ENCODE peak calls at places on chromosomes 7 and 10, in four cellular contexts. One of them, this sample, is unnamed.

GRCh38 chr7:151175793-151176311 is 8.4 kb upstream of the GBX1 start:
- DNase-seq in thoracic aorta: no peak
- DNase-seq in spleen: no peak
- DNase-seq in right cardiac atrium: no peak
- DNase-seq in this sample: no peak

GRCh38 chr7:78149787-78150186 is 351.2 kb downstream of the PHTF2 start:
- DNase-seq in thoracic aorta: no peak
- DNase-seq in spleen: no peak
- DNase-seq in right cardiac atrium: no peak
- DNase-seq in this sample: no peak

GRCh38 chr10:19767876-19768275 is 48.4 kb upstream of the PLXDC2 start:
- DNase-seq in thoracic aorta: no peak
- DNase-seq in spleen: no peak
- DNase-seq in right cardiac atrium: no peak
- DNase-seq in this sample: no peak

GRCh38 chr10:50369931-50370330 is 118.6 kb upstream of the ASAH2 start:
- DNase-seq in thoracic aorta: no peak
- DNase-seq in spleen: no peak
- DNase-seq in right cardiac atrium: no peak
- DNase-seq in this sample: no peak

GRCh38 chr7:14988941-14989340 is 86.4 kb upstream of the DGKB start:
- DNase-seq in thoracic aorta: no peak
- DNase-seq in spleen: no peak
- DNase-seq in right cardiac atrium: no peak
- DNase-seq in this sample: no peak

GRCh38 chr10:117997673-117998072 is 49.1 kb downstream of the RAB11FIP2 start:
- DNase-seq in thoracic aorta: no peak
- DNase-seq in spleen: no peak
- DNase-seq in right cardiac atrium: no peak
- DNase-seq in this sample: no peak

GRCh38 chr10:132938472-132939329 is 3.7 kb downstream of the CFAP46 start:
- DNase-seq in thoracic aorta: no peak
- DNase-seq in spleen: peak
- DNase-seq in right cardiac atrium: no peak
- DNase-seq in this sample: no peak

GRCh38 chr7:20364815-20365214 is 34.1 kb downstream of the ITGB8 start:
- DNase-seq in thoracic aorta: no peak
- DNase-seq in spleen: no peak
- DNase-seq in right cardiac atrium: no peak
- DNase-seq in this sample: no peak

GRCh38 chr7:130356121-130356759 is 11.6 kb downstream of the CPA5 start:
- DNase-seq in thoracic aorta: no peak
- DNase-seq in spleen: no peak
- DNase-seq in right cardiac atrium: peak
- DNase-seq in this sample: no peak

GRCh38 chr7:6153646-6154541 is 118.5 kb downstream of the CYTH3 start:
- DNase-seq in thoracic aorta: no peak
- DNase-seq in spleen: no peak
- DNase-seq in right cardiac atrium: no peak
- DNase-seq in this sample: no peak

GRCh38 chr10:92024700-92025099 is 101.1 kb downstream of the BTAF1 start:
- DNase-seq in thoracic aorta: no peak
- DNase-seq in spleen: no peak
- DNase-seq in right cardiac atrium: no peak
- DNase-seq in this sample: no peak

GRCh38 chr10:18719811-18720210 is 60.6 kb downstream of the ARL5B start:
- DNase-seq in thoracic aorta: no peak
- DNase-seq in spleen: no peak
- DNase-seq in right cardiac atrium: no peak
- DNase-seq in this sample: no peak

GRCh38 chr10:110859947-110860376 is 11.8 kb upstream of the PDCD4 start:
- DNase-seq in thoracic aorta: no peak
- DNase-seq in spleen: no peak
- DNase-seq in right cardiac atrium: no peak
- DNase-seq in this sample: no peak

GRCh38 chr7:128883622-128884549 is 21.2 kb downstream of the ATP6V1F start:
- DNase-seq in thoracic aorta: no peak
- DNase-seq in spleen: peak
- DNase-seq in right cardiac atrium: peak
- DNase-seq in this sample: peak

GRCh38 chr7:28103984-28104628 is 76.5 kb downstream of the JAZF1 start:
- DNase-seq in thoracic aorta: no peak
- DNase-seq in spleen: no peak
- DNase-seq in right cardiac atrium: peak
- DNase-seq in this sample: no peak

GRCh38 chr10:44998146-44998631 is 2.5 kb upstream of the ZNF22 start:
- DNase-seq in thoracic aorta: no peak
- DNase-seq in spleen: no peak
- DNase-seq in right cardiac atrium: peak
- DNase-seq in this sample: no peak

GRCh38 chr7:88306590-88307048 is at the start of gene STEAP4:
- DNase-seq in thoracic aorta: peak
- DNase-seq in spleen: peak
- DNase-seq in right cardiac atrium: peak
- DNase-seq in this sample: peak

GRCh38 chr7:76358053-76358477 is 726 bp downstream of the YWHAG start:
- DNase-seq in thoracic aorta: no peak
- DNase-seq in spleen: peak
- DNase-seq in right cardiac atrium: peak
- DNase-seq in this sample: no peak

GRCh38 chr10:35690534-35690933 is 48.4 kb upstream of the FZD8 start:
- DNase-seq in thoracic aorta: no peak
- DNase-seq in spleen: no peak
- DNase-seq in right cardiac atrium: no peak
- DNase-seq in this sample: no peak

GRCh38 chr7:34184466-34184865 is 279.1 kb downstream of the BMPER start:
- DNase-seq in thoracic aorta: no peak
- DNase-seq in spleen: no peak
- DNase-seq in right cardiac atrium: no peak
- DNase-seq in this sample: no peak

GRCh38 chr7:142956951-142957623 is 5.1 kb downstream of the KEL start:
- DNase-seq in thoracic aorta: no peak
- DNase-seq in spleen: no peak
- DNase-seq in right cardiac atrium: no peak
- DNase-seq in this sample: no peak

GRCh38 chr10:129074939-129075338 is 392.1 kb upstream of the MGMT start:
- DNase-seq in thoracic aorta: no peak
- DNase-seq in spleen: no peak
- DNase-seq in right cardiac atrium: no peak
- DNase-seq in this sample: no peak

GRCh38 chr10:76160758-76161555 is 729.5 kb downstream of the LRMDA start:
- DNase-seq in thoracic aorta: no peak
- DNase-seq in spleen: no peak
- DNase-seq in right cardiac atrium: no peak
- DNase-seq in this sample: no peak

GRCh38 chr7:11835260-11835659 is 3.3 kb upstream of the THSD7A start:
- DNase-seq in thoracic aorta: no peak
- DNase-seq in spleen: no peak
- DNase-seq in right cardiac atrium: no peak
- DNase-seq in this sample: no peak

GRCh38 chr7:84188811-84189405 is 5.7 kb downstream of the SEMA3A start:
- DNase-seq in thoracic aorta: no peak
- DNase-seq in spleen: no peak
- DNase-seq in right cardiac atrium: no peak
- DNase-seq in this sample: no peak

DNA sequence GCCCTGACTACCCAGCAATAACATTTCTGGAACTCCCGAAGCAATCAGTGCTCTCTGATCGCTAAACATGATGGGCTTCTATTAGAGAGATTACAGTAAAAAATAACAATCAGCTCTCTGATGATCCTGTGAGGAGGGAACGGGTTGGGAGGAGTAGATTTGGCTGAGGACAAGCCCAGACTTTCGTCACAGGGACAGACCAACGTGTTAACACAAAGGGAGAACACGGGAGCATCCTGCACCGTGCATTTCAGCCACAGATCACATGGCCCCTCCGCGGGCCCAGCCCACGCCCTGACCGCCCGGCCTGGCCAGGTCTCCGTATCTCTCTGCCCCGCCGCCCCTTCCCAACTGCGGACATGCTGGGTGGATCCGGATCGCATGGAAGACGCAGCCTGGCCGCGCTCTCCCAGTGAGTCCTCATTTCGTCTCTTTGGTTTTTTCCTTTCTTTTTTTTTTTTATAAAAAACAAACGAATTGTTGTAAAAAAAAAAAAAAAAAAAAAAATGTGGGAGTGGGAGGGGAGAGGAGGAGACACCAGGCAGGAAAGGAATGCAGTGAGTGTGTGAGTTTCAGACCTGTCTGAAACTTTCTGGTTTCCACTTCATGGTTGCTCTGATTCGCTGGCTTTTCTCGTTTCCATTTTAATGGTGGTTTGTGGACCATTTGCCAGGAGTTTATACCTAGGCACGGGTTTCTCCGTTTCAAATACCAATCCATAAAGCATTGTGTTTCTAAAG is 94.9 kb upstream of the AGBL3 start:
- DNase-seq in thoracic aorta: no peak
- DNase-seq in spleen: no peak
- DNase-seq in right cardiac atrium: peak
- DNase-seq in this sample: no peak
- H3K4me3 ChIP-seq in thoracic aorta: peak
- H3K4me3 ChIP-seq in spleen: peak
- H3K4me3 ChIP-seq in right cardiac atrium: peak
- H3K4me3 ChIP-seq in this sample: peak

GRCh38 chr7:46544396-46545008 is 623.4 kb upstream of the IGFBP3 start:
- DNase-seq in thoracic aorta: no peak
- DNase-seq in spleen: no peak
- DNase-seq in right cardiac atrium: no peak
- DNase-seq in this sample: no peak
- H3K27ac ChIP-seq in thoracic aorta: no peak
- H3K27ac ChIP-seq in spleen: no peak
- H3K27ac ChIP-seq in right cardiac atrium: no peak
- H3K27ac ChIP-seq in this sample: no peak

DNA sequence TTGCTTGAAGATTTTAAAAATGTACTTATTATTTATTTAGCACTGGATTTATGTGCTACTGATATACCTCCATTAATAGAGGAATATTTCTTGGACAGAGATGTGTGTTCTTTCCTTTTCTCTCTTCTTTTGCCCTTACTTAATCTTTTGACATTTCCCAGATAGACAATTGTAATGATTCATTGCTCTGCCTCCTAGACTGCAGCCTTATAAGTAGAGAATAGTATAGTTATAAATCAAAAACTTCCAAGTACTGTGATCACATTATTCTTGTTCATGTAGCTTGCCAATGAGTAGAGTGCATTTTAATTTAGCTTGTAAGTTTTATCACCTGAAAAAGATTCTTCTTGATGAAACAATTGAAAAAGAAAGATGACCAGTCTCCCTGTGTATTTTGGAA is 47.6 kb downstream of the CASD1 start:
- DNase-seq in thoracic aorta: no peak
- DNase-seq in spleen: no peak
- DNase-seq in right cardiac atrium: no peak
- DNase-seq in this sample: no peak
- H3K4me3 ChIP-seq in thoracic aorta: no peak
- H3K4me3 ChIP-seq in spleen: no peak
- H3K4me3 ChIP-seq in right cardiac atrium: no peak
- H3K4me3 ChIP-seq in this sample: no peak

DNA sequence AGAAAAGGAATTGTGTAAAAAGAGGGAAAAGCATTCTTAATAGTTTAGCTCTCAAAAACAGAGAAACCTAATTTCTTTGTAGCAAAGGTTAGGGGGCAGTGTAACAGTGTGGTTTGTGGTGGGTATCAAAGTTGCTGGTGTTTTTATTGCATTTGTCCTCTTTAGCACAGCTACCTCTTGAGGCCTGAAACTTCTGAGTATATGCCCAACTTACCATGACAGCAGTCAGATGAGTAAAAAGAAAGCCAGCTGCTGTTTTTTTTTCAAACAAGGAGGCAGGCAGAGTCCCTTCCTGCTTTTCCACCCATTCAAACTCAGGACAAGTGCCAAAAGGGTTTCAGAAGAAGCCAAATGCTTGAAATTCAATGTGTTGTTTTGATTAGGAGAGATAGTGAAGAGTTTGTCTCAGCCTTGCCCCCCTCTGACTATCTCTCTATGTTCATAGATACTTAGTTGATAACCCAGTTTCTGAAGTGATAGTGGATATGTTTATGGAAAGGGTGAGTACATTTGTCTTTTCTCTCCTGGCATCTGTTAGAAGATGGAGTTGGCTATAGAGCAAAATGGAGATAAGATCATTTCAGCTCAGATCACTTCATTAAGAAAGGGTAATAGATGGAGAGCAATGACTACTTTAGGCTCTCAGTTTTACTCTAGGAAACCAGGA is 23.1 kb downstream of the GBF1 start:
- DNase-seq in thoracic aorta: no peak
- DNase-seq in spleen: no peak
- DNase-seq in right cardiac atrium: no peak
- DNase-seq in this sample: no peak
- H3K27ac ChIP-seq in thoracic aorta: peak
- H3K27ac ChIP-seq in spleen: peak
- H3K27ac ChIP-seq in right cardiac atrium: no peak
- H3K27ac ChIP-seq in this sample: peak

DNA sequence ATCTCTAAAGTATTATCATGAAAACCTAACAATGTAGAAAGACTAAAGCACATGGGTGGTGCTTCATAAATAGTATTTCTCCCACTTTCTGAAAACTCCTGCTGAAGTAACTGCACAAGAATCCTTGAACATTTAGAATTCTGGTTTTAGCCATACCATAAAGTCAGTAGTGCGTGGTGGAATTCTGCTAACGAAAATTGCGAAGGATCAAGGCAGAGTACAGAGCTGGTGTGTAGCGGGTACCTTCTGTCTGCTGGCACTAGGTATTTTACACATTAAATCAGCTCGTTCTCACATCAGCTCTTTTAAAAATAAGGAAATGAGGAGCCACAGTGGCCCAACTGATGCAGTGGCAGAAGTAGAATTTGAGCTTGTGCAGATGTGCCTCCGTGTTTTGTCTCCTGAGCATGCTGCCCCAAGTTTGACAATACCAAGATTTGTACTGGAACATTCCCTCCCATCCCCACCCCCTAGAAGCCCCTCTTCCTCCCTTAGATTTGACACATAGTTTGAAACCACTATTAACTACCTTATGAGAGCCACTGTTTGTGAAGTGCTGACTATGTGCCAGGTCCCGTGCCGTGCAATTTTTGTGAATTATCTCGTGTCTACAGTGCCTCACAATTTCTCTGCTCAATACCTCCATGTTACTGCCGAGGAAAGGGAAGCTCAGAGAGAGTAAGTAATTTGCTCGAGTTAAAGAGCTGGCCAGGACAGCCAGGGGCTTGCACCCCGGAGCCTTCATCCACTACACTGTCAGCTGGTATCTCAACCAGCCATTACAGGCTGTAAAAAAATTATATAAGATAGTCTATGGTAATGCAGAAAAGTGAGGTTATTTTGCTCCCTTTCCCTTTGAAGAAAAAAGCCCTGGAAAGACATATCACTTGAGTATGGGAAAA is 66.9 kb downstream of the EGFR start:
- DNase-seq in thoracic aorta: no peak
- DNase-seq in spleen: no peak
- DNase-seq in right cardiac atrium: no peak
- DNase-seq in this sample: no peak
- H3K4me3 ChIP-seq in thoracic aorta: peak
- H3K4me3 ChIP-seq in spleen: no peak
- H3K4me3 ChIP-seq in right cardiac atrium: no peak
- H3K4me3 ChIP-seq in this sample: peak

This sample was measured in ascending aorta.